ENCODE peak calls at places on chromosomes 11 and 22, in ten cellular contexts. J is A549, A is SK-N-SH, Z is mammary epithelial cell, H is osteoblast, B is neural progenitor cell, X is neuronal stem cell, F is H1, D is HCT116, S is OCI-LY7. V is an unnamed sample.
A peak's percentile ranks its signal among the peaks of the same experiment; 100 is the strongest.

GRCh38 chr11:115065314-115065713 is 387.0 kb downstream of the NXPE2 start:
- DNase-seq in S (no peak), D (no peak), F (no peak), B (no peak), H (no peak), A (no peak), Z (no peak), X (no peak), J (no peak), V (no peak)

GRCh38 chr22:44281706-44282637 is 30.8 kb downstream of the SHISAL1 start:
- DNase-seq in H (peak; percentile 68), D (no peak), S (no peak), A (no peak), Z (no peak), X (no peak), F (no peak), J (no peak), B (no peak), V (no peak)

GRCh38 chr11:73215191-73216134 is 2.6 kb upstream of the P2RY2 start:
- DNase-seq in F (no peak), H (peak; percentile 38), D (no peak), J (no peak), Z (no peak), S (no peak), A (no peak), B (peak; percentile 1), X (no peak), V (no peak)

GRCh38 chr22:24995649-24996180 is 43.2 kb downstream of the KIAA1671 start:
- DNase-seq in S (no peak), J (no peak), B (no peak), F (no peak), A (no peak), X (no peak), H (no peak), D (no peak), Z (no peak), V (no peak)

GRCh38 chr11:19777342-19778102 is 64.9 kb downstream of the NAV2 start:
- DNase-seq in S (no peak), J (peak; percentile 32), A (no peak), D (no peak), X (no peak), B (peak; percentile 40), F (no peak), H (peak; percentile 98), Z (peak; percentile 63), V (no peak)

GRCh38 chr22:45322873-45323525 is 13.3 kb downstream of the FAM118A start:
- DNase-seq in X (no peak), Z (no peak), B (no peak), F (no peak), S (no peak), D (no peak), J (no peak), H (no peak), A (no peak), V (no peak)

GRCh38 chr22:21449531-21450319 is 17.5 kb upstream of the TMEM191C start:
- DNase-seq in S (no peak), X (no peak), F (no peak), D (no peak), B (peak; percentile 6), A (no peak), H (no peak), J (no peak), Z (no peak), V (no peak)

GRCh38 chr11:65559951-65560537 is 1.9 kb upstream of the LTBP3 start:
- DNase-seq in J (peak; percentile 90), X (no peak), Z (peak; percentile 92), F (no peak), S (no peak), H (peak; percentile 96), D (peak; percentile 89), A (no peak), B (no peak), V (no peak)

GRCh38 chr22:26887456-26887855 is 230.1 kb downstream of the MIAT start:
- DNase-seq in J (peak; percentile 47), Z (peak; percentile 50), A (no peak), X (no peak), B (peak; percentile 22), H (peak; percentile 86), S (no peak), F (no peak), D (no peak), V (no peak)

GRCh38 chr11:8199676-8200075 is 30.9 kb upstream of the RIC3 start:
- DNase-seq in D (no peak), S (no peak), J (no peak), Z (no peak), H (no peak), B (no peak), X (no peak), F (no peak), A (no peak), V (no peak)

GRCh38 chr11:9313648-9314290 is 624 bp downstream of the TMEM41B start:
- DNase-seq in X (no peak), S (peak; percentile 52), D (no peak), J (no peak), H (peak; percentile 73), A (no peak), F (no peak), Z (peak; percentile 30), B (peak; percentile 63), V (peak; percentile 66)

GRCh38 chr11:130679247-130679646 is 230.8 kb downstream of the ADAMTS15 start:
- DNase-seq in D (no peak), A (no peak), X (no peak), S (no peak), B (no peak), J (peak; percentile 1), F (no peak), H (no peak), Z (no peak), V (no peak)

GRCh38 chr22:33886696-33887095 is 33.6 kb downstream of the LARGE1 start:
- DNase-seq in J (no peak), X (no peak), D (no peak), A (no peak), B (no peak), Z (no peak), H (no peak), F (no peak), S (no peak), V (no peak)

GRCh38 chr11:113723706-113724246 is 17.7 kb upstream of the TMPRSS5 start:
- DNase-seq in D (no peak), A (peak; percentile 36), Z (no peak), S (no peak), X (no peak), F (no peak), H (no peak), J (no peak), B (no peak), V (no peak)

DNA sequence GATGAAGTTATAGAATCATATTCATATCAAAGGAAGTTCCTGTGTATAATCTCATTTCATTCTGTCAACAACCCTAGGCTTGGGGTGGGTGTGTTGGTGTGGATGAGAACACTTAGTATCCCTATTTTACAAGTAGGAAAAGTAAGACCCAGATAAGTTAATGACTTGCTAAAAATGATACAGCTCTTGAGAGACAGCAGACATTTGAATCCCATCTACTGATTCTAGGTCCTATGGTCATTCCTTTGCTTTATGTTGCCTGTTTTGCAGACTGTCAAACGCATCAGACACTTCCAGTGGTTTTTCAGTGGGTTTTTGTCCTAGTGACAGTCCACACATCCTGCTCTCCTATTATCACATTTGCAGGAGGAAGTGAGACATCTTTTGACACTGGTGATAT is 153.1 kb downstream of the TEAD1 start:
- DNase-seq in B (no peak), H (no peak), X (no peak), Z (no peak), J (no peak), F (no peak), A (no peak), D (no peak), S (no peak), V (no peak)
- H3K4me2 ChIP-seq in B (peak overlapping the region; percentile 85), H (peak overlapping the region; percentile 88), X (no peak overlapping the region), Z (peak overlapping the region; percentile 88), J (peak overlapping the region; percentile 88), F (peak overlapping the region; percentile 88), A (no peak overlapping the region), D (peak overlapping the region; percentile 38), S (peak overlapping the region; percentile 55), V (no peak overlapping the region)

DNA sequence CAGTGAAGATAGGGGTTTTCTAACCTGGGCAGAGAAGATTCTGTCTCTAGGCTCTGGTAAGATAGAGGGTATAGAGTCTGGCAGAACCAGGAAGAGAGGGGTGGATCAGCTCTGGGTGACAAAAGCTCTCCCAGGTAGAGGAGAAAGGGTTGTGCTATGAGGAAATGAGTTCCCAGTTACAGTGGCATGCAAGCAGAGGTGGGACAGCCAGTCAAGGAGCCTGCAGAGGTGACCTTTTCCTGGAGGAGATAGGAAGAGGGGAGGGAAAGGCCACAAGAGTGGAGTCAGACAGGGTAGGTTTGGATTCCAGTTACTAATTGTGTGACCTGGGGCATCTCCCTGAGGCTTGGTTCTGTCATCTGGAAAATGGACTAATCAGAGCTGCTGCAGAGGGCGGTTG is 3.4 kb upstream of the CAPN5 start:
- DNase-seq in D (no peak), B (no peak), S (no peak), X (no peak), H (no peak), J (no peak), Z (no peak), A (no peak), F (no peak), V (no peak)
- H3K27ac ChIP-seq in D (no peak overlapping the region), B (no peak overlapping the region), S (no peak overlapping the region), X (no peak overlapping the region), H (no peak overlapping the region), J (peak overlapping the region; percentile 51), Z (no peak overlapping the region), A (no peak overlapping the region), F (no peak overlapping the region), V (no peak overlapping the region)

GRCh38 chr11:107707807-107708206 is 4.0 kb downstream of the SLN start:
- DNase-seq in S (no peak), F (peak; percentile 17), X (no peak), D (no peak), J (no peak), H (no peak), Z (no peak), B (no peak), A (no peak), V (no peak)

GRCh38 chr11:107705027-107705426 is 6.8 kb downstream of the SLN start:
- DNase-seq in A (no peak), X (no peak), D (no peak), F (no peak), B (no peak), J (peak; percentile 62), H (peak; percentile 67), Z (peak; percentile 89), S (no peak), V (no peak)

GRCh38 chr11:107706531-107706930 is 5.3 kb downstream of the SLN start:
- DNase-seq in D (no peak), S (no peak), F (no peak), A (no peak), X (no peak), Z (no peak), B (no peak), J (no peak), H (no peak), V (no peak)

GRCh38 chr11:107708787-107709186 is 3.1 kb downstream of the SLN start:
- DNase-seq in Z (no peak), D (no peak), F (no peak), X (no peak), H (no peak), B (no peak), S (no peak), J (no peak), A (no peak), V (no peak)

GRCh38 chr11:107707128-107707760 is 4.6 kb downstream of the SLN start:
- DNase-seq in J (no peak), B (no peak), X (no peak), Z (no peak), H (no peak), S (no peak), D (no peak), F (no peak), A (no peak), V (no peak)
- H3K4me3 ChIP-seq in J (no peak overlapping the region), B (no peak overlapping the region), X (no peak overlapping the region), Z (no peak overlapping the region), H (no peak overlapping the region), S (no peak overlapping the region), D (no peak overlapping the region), F (no peak overlapping the region), A (no peak overlapping the region), V (no peak overlapping the region)

GRCh38 chr11:1088927-1089737 is 14.5 kb downstream of the MUC2 start:
- DNase-seq in B (no peak), J (no peak), S (no peak), F (no peak), Z (no peak), D (no peak), X (no peak), H (no peak), A (no peak), V (no peak)
- H3K4me2 ChIP-seq in B (no peak overlapping the region), J (no peak overlapping the region), S (no peak overlapping the region), F (no peak overlapping the region), Z (no peak overlapping the region), D (no peak overlapping the region), X (no peak overlapping the region), H (no peak overlapping the region), A (no peak overlapping the region), V (no peak overlapping the region)

V was measured in Karpas-422.